ENCODE peak calls at places on chromosomes 13 and 19, in nine cellular contexts. T is heart right ventricle, R is neural progenitor cell, M is thoracic aorta, P is foreskin keratinocyte, G is astrocyte, B is cardiac muscle cell, U is left ventricle myocardium inferior, C is IMR-90. J is an unnamed sample.
A peak's percentile ranks its signal among the peaks of the same experiment; 100 is the strongest.

GRCh38 chr13:35470671-35471465 is 5.6 kb downstream of the MAB21L1 start:
- DNase-seq in T (peak; percentile 29), R (peak; percentile 89), M (no peak), P (peak; percentile 30), G (peak; percentile 25), B (peak; percentile 48), U (peak; percentile 62), C (peak; percentile 2), J (no peak)

GRCh38 chr19:5216141-5216847 is 124.3 kb downstream of the PTPRS start:
- DNase-seq in T (no peak), R (no peak), M (no peak), P (no peak), G (no peak), B (no peak), U (no peak), C (no peak), J (no peak)

GRCh38 chr13:28137556-28137955 is 789 bp upstream of the PAN3 start:
- DNase-seq in T (peak; percentile 10), R (peak; percentile 26), M (no peak), P (peak; percentile 7), G (no peak), B (peak; percentile 21), U (no peak), C (no peak), J (no peak)

GRCh38 chr19:12757544-12758274 is 6.1 kb downstream of the BEST2 start:
- DNase-seq in T (peak; percentile 60), R (peak; percentile 90), M (no peak), P (peak; percentile 41), G (peak; percentile 34), B (peak; percentile 86), U (peak; percentile 61), C (peak; percentile 61), J (peak; percentile 27)

GRCh38 chr13:74929436-74929835 is 552.5 kb downstream of the TBC1D4 start:
- DNase-seq in T (no peak), R (no peak), M (no peak), P (no peak), G (no peak), B (no peak), U (no peak), C (no peak), J (no peak)

GRCh38 chr19:53161123-53161522 is 2.3 kb upstream of the ZNF347 start:
- DNase-seq in T (no peak), R (no peak), M (no peak), P (no peak), G (no peak), B (no peak), U (no peak), C (no peak), J (no peak)

GRCh38 chr19:16365300-16365996 is 40.8 kb downstream of the KLF2 start:
- DNase-seq in T (no peak), R (no peak), M (no peak), P (no peak), G (no peak), B (no peak), U (no peak), C (no peak), J (no peak)

GRCh38 chr13:98970293-98970692 is 7.6 kb downstream of the DOCK9 start:
- DNase-seq in T (peak; percentile 33), R (no peak), M (no peak), P (no peak), G (no peak), B (no peak), U (peak; percentile 37), C (no peak), J (no peak)

GRCh38 chr19:739998-740715 is 10.8 kb upstream of the MISP start:
- DNase-seq in T (no peak), R (no peak), M (no peak), P (no peak), G (no peak), B (no peak), U (no peak), C (no peak), J (no peak)

GRCh38 chr19:743168-743687 is 7.7 kb upstream of the MISP start:
- DNase-seq in T (peak; percentile 41), R (no peak), M (no peak), P (no peak), G (no peak), B (peak; percentile 46), U (peak; percentile 38), C (no peak), J (no peak)

GRCh38 chr19:738509-739128 is 12.3 kb upstream of the MISP start:
- DNase-seq in T (no peak), R (no peak), M (no peak), P (no peak), G (no peak), B (no peak), U (no peak), C (no peak), J (no peak)

GRCh38 chr19:742540-743075 is 8.3 kb upstream of the MISP start:
- DNase-seq in T (no peak), R (no peak), M (no peak), P (no peak), G (no peak), B (no peak), U (no peak), C (no peak), J (no peak)

DNA sequence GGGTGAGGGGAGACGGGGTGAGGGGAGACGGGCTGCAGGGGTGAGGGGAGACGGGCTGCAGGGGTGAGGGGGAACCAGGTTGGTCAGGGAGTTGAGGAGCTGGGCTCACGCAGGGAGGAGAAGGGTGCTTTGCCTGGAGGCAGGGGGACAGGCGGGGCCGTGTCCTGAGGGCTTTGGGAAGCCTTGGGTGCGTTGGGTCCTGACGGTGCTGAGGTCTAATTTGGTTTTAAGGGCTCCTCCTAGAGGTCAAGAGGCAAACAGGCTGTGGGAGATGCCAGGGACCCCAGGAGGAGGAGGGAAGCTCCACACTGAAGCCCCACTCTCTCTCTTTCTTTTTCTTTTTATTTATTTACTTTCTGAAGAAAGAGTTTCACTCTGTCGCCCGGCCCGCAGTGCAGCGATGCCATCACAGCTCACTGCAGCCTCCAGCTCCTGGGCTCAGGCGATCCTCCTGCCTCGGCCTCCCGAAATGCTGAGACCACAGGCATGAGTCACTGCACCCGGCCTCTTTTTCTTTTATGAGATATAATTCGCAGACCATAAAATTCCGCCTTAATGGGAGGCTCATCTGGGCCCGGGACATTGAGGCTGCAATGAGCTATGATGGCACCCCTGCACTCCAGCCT is 9.3 kb upstream of the MISP start:
- DNase-seq in T (no peak), R (peak; percentile 70), M (no peak), P (no peak), G (no peak), B (no peak), U (no peak), C (no peak), J (no peak)
- TF ChIP-seq CTCF in T (no peak), R (peak; percentile 47), M (no peak), P (peak; percentile 42), G (no peak), B (no peak), U (peak; percentile 21), C (no peak), J (no peak)

GRCh38 chr13:31322025-31322424 is 122.2 kb downstream of the B3GLCT start:
- DNase-seq in T (no peak), R (no peak), M (no peak), P (peak; percentile 28), G (no peak), B (peak; percentile 93), U (peak; percentile 20), C (peak; percentile 7), J (peak; percentile 50)

GRCh38 chr13:31322702-31323101 is 122.9 kb downstream of the B3GLCT start:
- DNase-seq in T (no peak), R (no peak), M (no peak), P (no peak), G (no peak), B (no peak), U (no peak), C (no peak), J (no peak)

GRCh38 chr13:31314961-31315360 is 115.2 kb downstream of the B3GLCT start:
- DNase-seq in T (no peak), R (no peak), M (no peak), P (no peak), G (no peak), B (no peak), U (no peak), C (no peak), J (no peak)

GRCh38 chr13:31321457-31321856 is 121.7 kb downstream of the B3GLCT start:
- DNase-seq in T (no peak), R (no peak), M (no peak), P (no peak), G (no peak), B (no peak), U (no peak), C (no peak), J (no peak)

GRCh38 chr13:31320946-31321345 is 121.2 kb downstream of the B3GLCT start:
- DNase-seq in T (no peak), R (no peak), M (no peak), P (no peak), G (no peak), B (no peak), U (no peak), C (no peak), J (no peak)
- H3K27ac ChIP-seq in T (no peak overlapping the region), R (no peak overlapping the region), M (no peak overlapping the region), P (no peak overlapping the region), G (no peak overlapping the region), B (no peak overlapping the region), U (no peak overlapping the region), C (no peak overlapping the region), J (no peak overlapping the region)

DNA sequence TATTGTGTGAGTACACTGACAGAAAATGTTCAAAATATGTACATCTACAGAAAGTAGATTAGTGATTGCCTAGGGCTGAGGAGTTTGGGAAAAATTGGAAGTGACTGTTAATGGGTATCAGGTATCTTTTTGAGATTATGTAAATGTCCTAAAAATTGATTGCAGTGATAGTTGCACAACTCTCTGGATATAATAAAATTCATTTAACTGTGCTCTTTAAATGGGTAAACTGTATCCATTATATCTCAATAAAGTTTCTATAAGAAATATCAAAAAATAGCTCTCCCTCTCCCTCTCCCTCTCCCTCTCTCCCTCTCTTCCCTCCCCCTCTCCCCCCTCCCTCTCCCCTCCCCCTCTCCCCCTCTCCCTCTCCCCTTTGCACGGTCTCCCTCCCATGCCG is 9.4 kb upstream of the ZNF227 start:
- DNase-seq in T (no peak), R (no peak), M (no peak), P (no peak), G (no peak), B (no peak), U (no peak), C (no peak), J (no peak)
- TF ChIP-seq CTCF in T (no peak), R (no peak), M (no peak), P (no peak), G (no peak), B (no peak), U (no peak), C (no peak), J (no peak)

GRCh38 chr19:13909430-13909829 is 3.4 kb downstream of the CC2D1A start:
- DNase-seq in T (no peak), R (no peak), M (no peak), P (no peak), G (no peak), B (no peak), U (no peak), C (no peak), J (no peak)

GRCh38 chr19:13906910-13907309 is 909 bp downstream of the CC2D1A start:
- DNase-seq in T (no peak), R (no peak), M (no peak), P (no peak), G (no peak), B (no peak), U (no peak), C (no peak), J (no peak)

GRCh38 chr19:13908674-13909073 is 2.7 kb downstream of the CC2D1A start:
- DNase-seq in T (no peak), R (no peak), M (no peak), P (no peak), G (no peak), B (no peak), U (no peak), C (no peak), J (no peak)

GRCh38 chr19:13905634-13906524 is at the start of the genes BRME1 and CC2D1A:
- DNase-seq in T (peak; percentile 93), R (peak; percentile 95), M (peak; percentile 61), P (peak; percentile 72), G (peak; percentile 59), B (peak; percentile 87), U (peak; percentile 94), C (peak; percentile 75), J (peak; percentile 98)

GRCh38 chr19:13906525-13906904 is 514 bp downstream of the CC2D1A start:
- DNase-seq in T (peak; percentile 27), R (no peak), M (no peak), P (no peak), G (no peak), B (no peak), U (no peak), C (no peak), J (peak; percentile 61)
- H3K27ac ChIP-seq in T (peak overlapping the region; percentile 69), R (no peak overlapping the region), M (no peak overlapping the region), P (peak overlapping the region; percentile 9), G (no peak overlapping the region), B (no peak overlapping the region), U (peak overlapping the region; percentile 74), C (no peak overlapping the region), J (peak overlapping the region; percentile 74)